ENCODE peak calls at places on chromosome 7, in five cellular contexts. N is endothelial cell of umbilical vein, P is ovary, U is K562, S is heart left ventricle. O is an unnamed sample.

GRCh38 chr7:90626011-90626410 is 29.9 kb downstream of the CDK14 start:
- DNase-seq in N (peak; percentile 45), P (no peak), U (no peak), S (no peak), O (no peak)

GRCh38 chr7:116591202-116592040 is 66.6 kb downstream of the CAV1 start:
- DNase-seq in N (peak; percentile 76), P (no peak), U (peak; percentile 37), S (no peak), O (no peak)

GRCh38 chr7:66296001-66296521 is 90.9 kb downstream of the TPST1 start:
- DNase-seq in N (no peak), P (no peak), U (no peak), S (no peak), O (no peak)

GRCh38 chr7:32535303-32535702 is 40.0 kb downstream of the AVL9 start:
- DNase-seq in N (no peak), P (no peak), U (no peak), S (no peak), O (no peak)

GRCh38 chr7:75638607-75639070 is 100.1 kb downstream of the HIP1 start:
- DNase-seq in N (peak; percentile 36), P (peak; percentile 79), U (peak; percentile 59), S (peak; percentile 50), O (peak; percentile 56)

GRCh38 chr7:31957090-31957720 is 113.0 kb downstream of the PDE1C start:
- DNase-seq in N (no peak), P (no peak), U (no peak), S (no peak), O (peak; percentile 34)

GRCh38 chr7:70498633-70499032 is 633.3 kb upstream of the GALNT17 start:
- DNase-seq in N (no peak), P (no peak), U (no peak), S (no peak), O (no peak)

GRCh38 chr7:6675807-6676405 is 30.8 kb downstream of the ZNF12 start:
- DNase-seq in N (no peak), P (no peak), U (no peak), S (no peak), O (no peak)

GRCh38 chr7:67595421-67595820 is 598.8 kb downstream of the TYW1 start:
- DNase-seq in N (no peak), P (no peak), U (no peak), S (no peak), O (no peak)

GRCh38 chr7:33761440-33762080 is 143.8 kb upstream of the BMPER start:
- DNase-seq in N (no peak), P (no peak), U (no peak), S (no peak), O (no peak)

GRCh38 chr7:155210386-155210785 is 87.3 kb upstream of the INSIG1 start:
- DNase-seq in N (no peak), P (no peak), U (no peak), S (no peak), O (no peak)

GRCh38 chr7:130914589-130915294 is 180.7 kb upstream of the KLF14 start:
- DNase-seq in N (no peak), P (no peak), U (no peak), S (no peak), O (no peak)

GRCh38 chr7:130910949-130911944 is 177.2 kb upstream of the KLF14 start:
- DNase-seq in N (peak; percentile 72), P (no peak), U (peak; percentile 47), S (no peak), O (no peak)

GRCh38 chr7:130912086-130912909 is 178.3 kb upstream of the KLF14 start:
- DNase-seq in N (peak; percentile 81), P (no peak), U (no peak), S (no peak), O (no peak)

GRCh38 chr7:130913721-130914588 is 179.9 kb upstream of the KLF14 start:
- DNase-seq in N (peak; percentile 33), P (no peak), U (no peak), S (no peak), O (no peak)

DNA sequence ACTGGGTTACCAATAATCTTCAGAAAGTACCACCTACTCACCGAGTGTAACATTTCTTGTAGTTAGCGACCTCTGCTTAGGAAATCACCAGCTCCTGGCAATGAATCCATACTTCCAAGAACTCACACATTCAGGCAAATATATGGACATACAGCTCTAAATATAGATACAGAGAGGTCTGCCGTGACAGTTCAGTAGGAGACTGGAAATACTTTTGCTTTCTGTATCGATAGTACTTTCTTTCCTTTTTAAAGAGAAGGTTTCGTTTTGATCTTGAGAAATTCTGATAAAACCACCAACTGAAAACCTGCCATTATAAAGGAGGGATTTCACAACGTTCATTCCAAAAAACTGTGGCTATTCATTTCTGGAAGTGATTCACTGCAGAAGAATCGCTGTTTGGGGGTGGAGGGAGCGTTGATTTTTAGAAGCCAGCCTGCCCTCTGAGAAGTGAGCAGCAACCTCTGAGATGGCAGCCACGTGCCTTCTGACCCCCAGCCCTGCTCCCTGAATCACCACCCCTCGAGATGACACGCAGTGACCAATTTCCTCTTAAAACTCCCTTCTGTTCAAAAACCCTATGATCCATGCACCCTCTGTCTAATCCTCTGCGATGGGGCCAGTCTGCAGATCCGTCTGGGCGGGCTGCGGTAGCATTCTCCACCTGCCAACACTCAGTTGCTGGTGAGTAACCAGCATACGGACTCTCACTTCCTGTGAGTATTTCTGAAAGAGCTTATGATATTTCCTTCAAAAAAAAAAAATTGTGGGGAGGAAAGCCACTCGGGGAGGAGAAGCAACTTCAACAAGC is 179.1 kb upstream of the KLF14 start:
- DNase-seq in N (peak; percentile 97), P (peak; percentile 66), U (no peak), S (peak; percentile 84), O (peak; percentile 39)
- TF ChIP-seq POLR2A in N (peak; percentile 48), P (no peak), U (peak; percentile 59), S (peak; percentile 30), O (peak; percentile 39)

GRCh38 chr7:73723813-73724212 is 4.3 kb upstream of the STX1A start:
- DNase-seq in N (no peak), P (no peak), U (no peak), S (no peak), O (no peak)

GRCh38 chr7:73728551-73728950 is 9.1 kb upstream of the STX1A start:
- DNase-seq in N (no peak), P (no peak), U (no peak), S (no peak), O (no peak)

GRCh38 chr7:73722785-73723184 is 3.3 kb upstream of the STX1A start:
- DNase-seq in N (no peak), P (no peak), U (no peak), S (no peak), O (no peak)

GRCh38 chr7:73727963-73728362 is 8.5 kb upstream of the STX1A start:
- DNase-seq in N (no peak), P (no peak), U (no peak), S (no peak), O (no peak)

GRCh38 chr7:73725703-73726466 is 6.4 kb upstream of the STX1A start:
- DNase-seq in N (peak; percentile 72), P (peak; percentile 91), U (peak; percentile 87), S (peak; percentile 78), O (peak; percentile 63)
- TF ChIP-seq POLR2A in N (no peak), P (peak; percentile 0), U (no peak), S (no peak), O (no peak)

GRCh38 chr7:101126651-101127459 is at the start of gene SERPINE1:
- DNase-seq in N (peak; percentile 98), P (peak; percentile 94), U (peak; percentile 68), S (peak; percentile 96), O (peak; percentile 79)
- TF ChIP-seq POLR2A in N (peak; percentile 100), P (peak; percentile 93), U (peak; percentile 49), S (peak; percentile 95), O (peak; percentile 98)

GRCh38 chr7:131513245-131514061 is 43.0 kb downstream of the PODXL start:
- DNase-seq in N (peak; percentile 88), P (peak; percentile 89), U (peak; percentile 97), S (peak; percentile 88), O (peak; percentile 71)
- TF ChIP-seq POLR2A in N (no peak), P (no peak), U (no peak), S (no peak), O (no peak)

GRCh38 chr7:39691821-39692220 is 68.4 kb downstream of the RALA start:
- DNase-seq in N (peak; percentile 41), P (no peak), U (no peak), S (no peak), O (peak; percentile 29)
- TF ChIP-seq POLR2A in N (no peak), P (no peak), U (no peak), S (no peak), O (no peak)

GRCh38 chr7:17298102-17298839 is at the start of gene AHR:
- DNase-seq in N (peak; percentile 89), P (peak; percentile 93), U (no peak), S (peak; percentile 95), O (no peak)
- TF ChIP-seq POLR2A in N (peak; percentile 65), P (peak; percentile 77), U (no peak), S (peak; percentile 98), O (no peak)

GRCh38 chr7:101885597-101885955 is 68.2 kb downstream of the CUX1 start:
- DNase-seq in N (no peak), P (no peak), U (no peak), S (peak; percentile 47), O (no peak)

GRCh38 chr7:101880536-101881443 is 63.4 kb downstream of the CUX1 start:
- DNase-seq in N (peak; percentile 33), P (no peak), U (no peak), S (no peak), O (no peak)

GRCh38 chr7:101879565-101879964 is 62.1 kb downstream of the CUX1 start:
- DNase-seq in N (no peak), P (no peak), U (no peak), S (no peak), O (no peak)

GRCh38 chr7:101884671-101885596 is 67.5 kb downstream of the CUX1 start:
- DNase-seq in N (no peak), P (no peak), U (no peak), S (no peak), O (no peak)

DNA sequence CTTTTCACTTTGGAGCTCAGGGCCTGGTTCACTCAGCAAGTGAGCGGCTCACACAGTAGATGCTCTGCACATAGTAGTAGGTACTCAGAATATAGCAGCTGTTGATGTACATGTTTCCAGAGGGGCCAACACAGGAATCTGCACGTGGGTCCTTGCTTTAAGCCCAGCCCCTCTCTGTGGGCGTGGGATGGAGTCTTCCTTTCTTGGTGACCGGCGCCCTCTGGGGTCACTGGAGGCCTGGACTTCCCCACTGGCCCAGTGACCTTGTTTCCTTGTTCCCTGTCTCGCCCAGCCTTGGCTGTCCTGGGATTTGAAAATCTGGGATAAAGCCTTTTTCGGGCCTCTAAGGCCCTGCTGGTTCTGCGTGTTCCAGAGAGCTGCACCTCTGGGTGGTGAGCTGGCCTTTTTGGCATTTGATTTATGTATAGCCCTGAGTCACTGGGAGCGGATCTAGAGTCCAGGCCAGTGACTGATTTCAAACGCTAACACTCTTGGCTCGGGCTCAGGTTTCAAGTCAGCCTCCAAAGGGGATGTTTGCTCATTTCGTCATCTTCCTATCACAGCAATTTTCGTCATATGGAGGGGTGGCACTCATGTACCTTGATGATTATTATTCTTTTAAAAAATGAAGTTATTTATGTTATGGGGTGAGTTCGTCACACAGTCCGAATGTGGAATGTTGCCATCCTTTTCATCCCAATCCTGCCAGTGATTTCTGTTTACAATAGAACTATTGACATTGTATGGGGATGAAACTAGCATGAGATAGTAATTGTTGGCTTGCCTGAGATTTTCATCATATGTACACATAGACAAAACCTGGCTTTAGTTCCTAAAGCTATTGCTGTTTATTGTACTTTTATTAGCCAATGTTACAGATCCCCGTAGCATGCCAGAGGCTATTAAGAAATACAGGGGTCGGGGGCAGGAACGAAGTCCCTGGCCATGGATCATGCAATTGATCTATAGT is 65.5 kb downstream of the CUX1 start:
- DNase-seq in N (peak; percentile 98), P (peak; percentile 83), U (peak; percentile 75), S (peak; percentile 94), O (peak; percentile 86)
- TF ChIP-seq POLR2A in N (no peak), P (no peak), U (peak; percentile 44), S (no peak), O (no peak)

O was measured in H54.